ENCODE peak calls at places on chromosomes 13 and 19, in eight cellular contexts. X is NCI-H1092; O is stimulated activated naive CD8-positive, alpha-beta T cell treated with anti-CD3 and anti-CD28 coated beads, Interleukin-15, Interleukin-2, amounts not matched to agents 100 U/mL and 50 U/mL, for 24 hours; C is IMR-90; P is T-cell; J is hippocampal formation; H is adrenal gland; Y is body of pancreas. Z is an unnamed sample.

GRCh38 chr19:39100500-39101166 is 16.5 kb downstream of the ACP7 start:
- DNase-seq in O (no peak), X (no peak), C (no peak), H (no peak), Y (no peak), P (no peak), J (no peak), Z (no peak)

GRCh38 chr13:66348745-66349720 is 881.1 kb downstream of the PCDH9 start:
- DNase-seq in C (no peak), H (no peak), O (no peak), X (peak), Y (peak), P (no peak), J (peak), Z (no peak)

GRCh38 chr19:2016041-2016807 is 710 bp upstream of the BTBD2 start:
- DNase-seq in Y (peak), P (no peak), J (peak), X (peak), C (peak), O (peak), H (peak), Z (peak)

GRCh38 chr13:104171132-104171531 is 1104.9 kb upstream of the SLC10A2 start:
- DNase-seq in X (peak), J (no peak), O (no peak), P (no peak), Y (no peak), C (no peak), H (no peak), Z (no peak)

GRCh38 chr19:3129112-3129511 is 6.7 kb upstream of the GNA15 start:
- DNase-seq in H (no peak), Y (no peak), O (no peak), J (no peak), C (peak), X (no peak), P (no peak), Z (no peak)

GRCh38 chr19:47109541-47110375 is 3.8 kb downstream of the ZC3H4 start:
- DNase-seq in O (peak), X (no peak), H (no peak), J (peak), P (no peak), C (peak), Y (no peak), Z (no peak)

GRCh38 chr13:114063545-114064515 is 68.6 kb downstream of the RASA3 start:
- DNase-seq in X (no peak), J (no peak), H (peak), O (peak), C (peak), Y (peak), P (no peak), Z (no peak)

GRCh38 chr19:7662657-7663056 is 6.2 kb upstream of the RETN start:
- DNase-seq in O (no peak), J (no peak), C (no peak), Y (no peak), X (no peak), P (no peak), H (no peak), Z (no peak)

GRCh38 chr13:99859178-99860177 is 112.1 kb downstream of the ZIC5 start:
- DNase-seq in P (no peak), X (no peak), Y (no peak), O (peak), H (no peak), C (no peak), J (no peak), Z (no peak)

GRCh38 chr19:51689751-51690358 is 3.3 kb upstream of the SPACA6 start:
- DNase-seq in Y (peak), X (no peak), C (no peak), H (peak), O (peak), P (no peak), J (no peak), Z (no peak)

GRCh38 chr19:49415810-49416200 is 7.4 kb downstream of the PTH2 start:
- DNase-seq in O (no peak), Y (no peak), J (no peak), C (no peak), X (no peak), H (no peak), P (no peak), Z (no peak)

GRCh38 chr19:39568604-39569003 is 28.6 kb upstream of the EID2 start:
- DNase-seq in Y (no peak), H (no peak), O (no peak), J (no peak), X (no peak), C (no peak), P (no peak), Z (no peak)

GRCh38 chr13:28326081-28326480 is 168.8 kb downstream of the FLT1 start:
- DNase-seq in Y (no peak), P (no peak), J (no peak), X (no peak), O (no peak), H (no peak), C (no peak), Z (no peak)

GRCh38 chr13:102402292-102402691 is 444 bp upstream of the FGF14 start:
- DNase-seq in H (no peak), X (no peak), C (peak), P (no peak), J (peak), O (peak), Y (peak), Z (no peak)

GRCh38 chr13:23899555-23899954 is 2.3 kb upstream of the C1QTNF9B start:
- DNase-seq in Y (no peak), O (peak), H (no peak), C (peak), P (no peak), J (peak), X (no peak), Z (peak)

GRCh38 chr13:113668491-113668971 is 1.5 kb downstream of the GRK1 start:
- DNase-seq in O (no peak), P (no peak), J (no peak), H (peak), C (no peak), X (no peak), Y (peak), Z (no peak)

GRCh38 chr13:23871616-23872220 is 17.5 kb downstream of the MIPEP start:
- DNase-seq in X (no peak), H (no peak), P (no peak), O (no peak), C (peak), Y (no peak), J (peak), Z (no peak)

GRCh38 chr19:5036733-5037681 is 68.1 kb downstream of the KDM4B start:
- DNase-seq in Y (no peak), C (peak), J (peak), X (peak), P (no peak), H (no peak), O (no peak), Z (no peak)

GRCh38 chr13:61463027-61463426 is 47.4 kb upstream of the PCDH20 start:
- DNase-seq in J (no peak), H (no peak), C (no peak), P (no peak), Y (no peak), X (no peak), O (no peak), Z (no peak)

GRCh38 chr19:28881616-28882015 is 331.3 kb downstream of the UQCRFS1 start:
- DNase-seq in O (no peak), P (no peak), X (no peak), C (no peak), J (peak), Y (no peak), H (no peak), Z (no peak)